ENCODE peak calls at places on chromosomes 3 and 15, in four cellular contexts. T, X, J and Z are unnamed samples.

GRCh38 chr3:119918992-119919933 is 137.4 kb downstream of the NR1I2 start:
- DNase-seq in X (no peak), J (no peak), T (no peak), Z (no peak)

GRCh38 chr3:128487813-128488635 is 5.0 kb downstream of the GATA2 start:
- DNase-seq in X (no peak), J (peak), T (peak), Z (peak)

GRCh38 chr3:115783938-115784738 is 160.8 kb downstream of the GAP43 start:
- DNase-seq in X (peak), T (peak), J (peak), Z (peak)

GRCh38 chr3:173785004-173785403 is 387.5 kb downstream of the NLGN1 start:
- DNase-seq in X (no peak), J (no peak), T (no peak), Z (no peak)

GRCh38 chr3:111324645-111325044 is 217.4 kb upstream of the CD96 start:
- DNase-seq in X (no peak), J (no peak), T (no peak), Z (no peak)

GRCh38 chr3:7503431-7503830 is 642.5 kb downstream of the GRM7 start:
- DNase-seq in J (no peak), X (no peak), T (no peak), Z (no peak)

GRCh38 chr15:35458176-35458856 is 87.6 kb downstream of the DPH6 start:
- DNase-seq in X (no peak), J (no peak), T (no peak), Z (no peak)

GRCh38 chr3:171967137-171967783 is 72.1 kb upstream of the FNDC3B start:
- DNase-seq in J (peak), T (peak), X (no peak), Z (peak)

GRCh38 chr15:54803139-54803808 is 393.5 kb downstream of the RSL24D1 start:
- DNase-seq in T (no peak), X (peak), J (no peak), Z (peak)

GRCh38 chr15:51229907-51230328 is 108.5 kb downstream of the CYP19A1 start:
- DNase-seq in J (peak), T (peak), X (no peak), Z (peak)

GRCh38 chr3:9301798-9302197 is 52.4 kb upstream of the SRGAP3 start:
- DNase-seq in X (no peak), T (no peak), J (no peak), Z (no peak)

GRCh38 chr15:31104048-31104447 is 2.5 kb upstream of the TRPM1 start:
- DNase-seq in T (no peak), X (no peak), J (no peak), Z (no peak)

GRCh38 chr3:159635047-159635641 is 353.5 kb upstream of the IL12A start:
- DNase-seq in J (no peak), X (no peak), T (no peak), Z (peak)

GRCh38 chr3:27939940-27940339 is 217.8 kb upstream of the EOMES start:
- DNase-seq in J (no peak), T (peak), X (no peak), Z (no peak)

GRCh38 chr3:71542548-71543370 is 40.8 kb downstream of the FOXP1 start:
- DNase-seq in J (peak), X (no peak), T (no peak), Z (no peak)

GRCh38 chr3:85081191-85081895 is 122.6 kb downstream of the CADM2 start:
- DNase-seq in X (no peak), T (no peak), J (no peak), Z (no peak)

GRCh38 chr3:148466143-148466542 is 231.6 kb upstream of the AGTR1 start:
- DNase-seq in T (no peak), J (no peak), X (no peak), Z (no peak)

GRCh38 chr3:69787436-69788168 is 48.3 kb downstream of the MITF start:
- DNase-seq in T (no peak), J (no peak), X (no peak), Z (peak)

GRCh38 chr3:64067510-64068346 is 44.4 kb upstream of the PSMD6 start:
- DNase-seq in X (no peak), J (no peak), T (no peak), Z (no peak)

GRCh38 chr3:89314454-89314853 is 207.0 kb downstream of the EPHA3 start:
- DNase-seq in J (no peak), X (no peak), T (peak), Z (no peak)

GRCh38 chr3:190996376-190996775 is 133.9 kb upstream of the GMNC start:
- DNase-seq in X (no peak), J (no peak), T (no peak), Z (no peak)

GRCh38 chr15:66172339-66172980 is 81.1 kb downstream of the MEGF11 start:
- DNase-seq in T (no peak), J (no peak), X (no peak), Z (no peak)

GRCh38 chr15:67043939-67044771 is 21.2 kb upstream of the SMAD3 start:
- DNase-seq in T (peak), X (no peak), J (no peak), Z (no peak)

GRCh38 chr3:13200951-13201350 is 127.7 kb upstream of the IQSEC1 start:
- DNase-seq in X (no peak), J (peak), T (peak), Z (peak)

GRCh38 chr3:14175383-14176037 is 2.9 kb downstream of the XPC start:
- DNase-seq in T (no peak), X (peak), J (peak), Z (no peak)

GRCh38 chr3:165185707-165186327 is 10.4 kb downstream of the SLITRK3 start:
- DNase-seq in T (peak), X (peak), J (peak), Z (no peak)

GRCh38 chr15:50485389-50485788 is 61.1 kb downstream of the USP50 start:
- DNase-seq in T (no peak), X (no peak), J (no peak), Z (no peak)

GRCh38 chr3:189202583-189202982 is 30.8 kb downstream of the TPRG1 start:
- DNase-seq in J (no peak), X (no peak), T (no peak), Z (no peak)

GRCh38 chr3:71521940-71522876 is 61.3 kb downstream of the FOXP1 start:
- DNase-seq in J (no peak), T (no peak), X (no peak), Z (no peak)

GRCh38 chr3:188170461-188171459 is 16.8 kb downstream of the LPP start:
- DNase-seq in J (no peak), T (peak), X (no peak), Z (peak)

GRCh38 chr15:98003528-98003927 is 43.0 kb downstream of the ARRDC4 start:
- DNase-seq in T (no peak), X (no peak), J (no peak), Z (no peak)

GRCh38 chr3:63972987-63973386 is 50.3 kb downstream of the PSMD6 start:
- DNase-seq in T (no peak), J (no peak), X (no peak), Z (no peak)

GRCh38 chr3:81581966-81582599 is 179.4 kb downstream of the GBE1 start:
- DNase-seq in X (peak), J (peak), T (peak), Z (no peak)

GRCh38 chr3:149080699-149081091 is 5.6 kb downstream of the HLTF start:
- DNase-seq in X (no peak), J (no peak), T (no peak), Z (no peak)

DNA sequence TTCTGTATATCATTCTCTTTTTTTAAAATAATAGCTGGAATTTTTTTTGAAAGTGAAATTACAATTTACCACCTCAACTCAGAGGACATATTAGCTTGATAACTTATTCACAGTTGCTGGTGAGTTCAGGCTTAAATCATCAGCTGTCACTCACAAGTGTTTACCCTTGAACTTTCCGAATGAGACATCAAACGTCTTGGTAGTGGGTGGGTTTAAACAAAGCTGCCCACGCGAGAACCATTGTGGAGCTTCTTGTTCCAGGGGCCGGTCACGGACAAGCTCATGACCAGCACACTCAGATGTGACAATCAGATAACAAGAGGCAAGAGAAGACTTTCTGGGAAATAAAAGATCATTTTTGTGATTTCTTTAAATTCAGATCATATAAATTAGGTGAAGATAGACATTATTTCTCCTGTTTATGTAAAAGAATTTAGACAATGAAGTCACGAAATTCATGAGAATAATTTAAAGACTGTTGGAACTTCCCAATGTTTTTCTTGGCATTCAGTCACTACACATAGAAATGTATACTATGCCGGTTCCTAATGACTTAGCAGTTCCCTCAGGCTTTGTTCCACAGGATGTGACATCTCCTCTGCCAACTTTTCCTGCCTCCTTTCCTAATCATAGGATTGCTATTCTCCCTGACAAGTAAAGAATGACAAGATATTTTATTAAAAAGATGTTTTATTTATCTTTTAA is 29.3 kb downstream of the BTD start:
- DNase-seq in J (peak), X (no peak), T (no peak), Z (peak)
- TF ChIP-seq HDAC2 in J (no peak), X (no peak), T (no peak), Z (no peak)

GRCh38 chr15:61474796-61475195 is 245.7 kb upstream of the RORA start:
- DNase-seq in T (no peak), X (no peak), J (no peak), Z (no peak)

GRCh38 chr15:61480863-61481262 is 251.8 kb upstream of the RORA start:
- DNase-seq in T (no peak), X (no peak), J (no peak), Z (no peak)

GRCh38 chr15:61480295-61480694 is 251.2 kb upstream of the RORA start:
- DNase-seq in T (no peak), X (no peak), J (no peak), Z (no peak)

GRCh38 chr15:61483599-61483998 is 254.5 kb upstream of the RORA start:
- DNase-seq in J (no peak), X (no peak), T (no peak), Z (no peak)

DNA sequence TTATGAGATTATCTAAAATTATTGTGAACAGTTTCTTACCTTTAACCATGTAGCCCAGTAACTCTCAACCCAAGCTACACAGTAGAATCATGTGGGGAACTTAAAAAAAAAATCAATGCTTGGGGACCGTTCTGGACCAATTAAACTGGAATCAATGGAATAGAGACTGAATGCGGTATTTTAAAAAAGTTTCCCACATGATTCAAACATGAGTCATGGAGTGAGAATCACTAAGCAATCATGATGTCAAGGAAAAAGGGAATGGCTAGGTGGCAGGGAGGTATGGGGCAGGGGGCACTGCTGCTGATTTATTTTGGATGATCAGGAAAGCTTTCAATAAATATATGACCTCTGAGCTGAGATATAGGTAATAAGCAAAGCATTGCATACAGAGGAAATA is 250.5 kb upstream of the RORA start:
- DNase-seq in T (no peak), J (no peak), X (no peak), Z (no peak)
- TF ChIP-seq MYC in T (no peak), J (no peak), X (no peak), Z (no peak)

GRCh38 chr15:44092221-44092620 is 102.8 kb downstream of the FRMD5 start:
- DNase-seq in T (no peak), J (no peak), X (no peak), Z (peak)
- TF ChIP-seq HDAC2 in T (no peak), J (no peak), X (no peak), Z (no peak)

DNA sequence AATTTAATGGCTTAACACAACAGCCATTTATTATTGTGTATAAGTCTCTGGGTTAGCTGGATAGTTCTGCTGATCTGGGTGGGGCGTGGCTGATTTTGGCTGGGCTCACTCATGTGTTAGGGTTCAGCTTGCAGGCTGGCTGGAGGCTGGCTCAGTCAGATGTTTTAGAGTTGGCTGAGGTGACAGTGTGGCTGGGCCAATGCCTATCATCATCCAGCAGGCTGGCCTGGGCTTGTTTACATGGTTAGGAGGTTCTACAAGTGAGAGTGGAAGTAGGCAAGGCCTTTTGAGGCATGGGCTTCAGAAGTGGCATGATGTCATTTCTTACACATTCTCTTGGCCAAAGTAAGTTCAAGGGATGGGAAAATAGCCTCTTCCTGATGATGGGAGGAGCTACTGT is 262.5 kb upstream of the CTDSPL start:
- DNase-seq in X (no peak), J (no peak), T (no peak), Z (no peak)
- TF ChIP-seq MYC in X (no peak), J (no peak), T (no peak), Z (no peak)

GRCh38 chr3:161413127-161413854 is 42.0 kb upstream of the SPTSSB start:
- DNase-seq in T (no peak), J (no peak), X (no peak), Z (no peak)
- TF ChIP-seq HDAC2 in T (no peak), J (no peak), X (no peak), Z (no peak)